ENCODE peak calls at places on chromosomes 5 and 9, in five cellular contexts. P is IMR-90, E is mammary epithelial cell, C is fibroblast of pulmonary artery, Q is GM23338. K is an unnamed sample.

GRCh38 chr5:42621242-42621641 is 135.4 kb upstream of the CCDC152 start:
- DNase-seq in P (no peak), E (no peak), C (no peak), Q (no peak), K (no peak)

GRCh38 chr5:159837860-159838259 is 78.4 kb upstream of the ADRA1B start:
- DNase-seq in P (no peak), E (no peak), C (no peak), Q (no peak), K (no peak)

GRCh38 chr5:136192526-136193395 is at the start of gene SMIM32:
- DNase-seq in P (no peak), E (no peak), C (peak; percentile 7), Q (peak; percentile 64), K (no peak)

GRCh38 chr9:68887232-68887631 is 126.7 kb downstream of the PRKACG start:
- DNase-seq in P (no peak), E (no peak), C (no peak), Q (no peak), K (no peak)

GRCh38 chr5:108036484-108036883 is 345.4 kb downstream of the FBXL17 start:
- DNase-seq in P (no peak), E (no peak), C (no peak), Q (no peak), K (no peak)

GRCh38 chr5:101995585-101995984 is 300.5 kb downstream of the SLCO4C1 start:
- DNase-seq in P (no peak), E (peak; percentile 8), C (no peak), Q (peak; percentile 68), K (no peak)

GRCh38 chr9:96554326-96554725 is 65.3 kb downstream of the CDC14B start:
- DNase-seq in P (peak; percentile 43), E (no peak), C (no peak), Q (no peak), K (no peak)

GRCh38 chr9:130041648-130042405 is 1.2 kb downstream of the FNBP1 start:
- DNase-seq in P (peak; percentile 21), E (peak; percentile 29), C (peak; percentile 32), Q (peak; percentile 45), K (no peak)

GRCh38 chr5:27479859-27480258 is 441.5 kb upstream of the CDH9 start:
- DNase-seq in P (no peak), E (no peak), C (no peak), Q (peak; percentile 19), K (no peak)

GRCh38 chr9:136832581-136832980 is 9.7 kb upstream of the AJM1 start:
- DNase-seq in P (no peak), E (no peak), C (no peak), Q (no peak), K (no peak)

GRCh38 chr5:154520861-154521453 is 42.9 kb upstream of the HAND1 start:
- DNase-seq in P (no peak), E (no peak), C (peak; percentile 6), Q (peak; percentile 97), K (no peak)

GRCh38 chr5:139882961-139883539 is 87.4 kb downstream of the PSD2 start:
- DNase-seq in P (no peak), E (peak; percentile 23), C (no peak), Q (no peak), K (no peak)

GRCh38 chr9:96075757-96076156 is 200.3 kb downstream of the ERCC6L2 start:
- DNase-seq in P (no peak), E (no peak), C (no peak), Q (no peak), K (no peak)

GRCh38 chr5:75933489-75933888 is 149.7 kb upstream of the SV2C start:
- DNase-seq in P (no peak), E (no peak), C (no peak), Q (no peak), K (no peak)

GRCh38 chr9:91071185-91071990 is 269.8 kb downstream of the SYK start:
- DNase-seq in P (peak; percentile 99), E (peak; percentile 70), C (peak; percentile 83), Q (no peak), K (no peak)

GRCh38 chr9:109604788-109605187 is 106.7 kb upstream of the PTPN3 start:
- DNase-seq in P (no peak), E (no peak), C (peak; percentile 50), Q (no peak), K (no peak)

GRCh38 chr9:21060919-21061561 is 16.7 kb downstream of the IFNB1 start:
- DNase-seq in P (peak; percentile 36), E (no peak), C (no peak), Q (peak; percentile 17), K (no peak)

GRCh38 chr5:142960309-142960696 is 190.1 kb downstream of the ARHGAP26 start:
- DNase-seq in P (peak; percentile 86), E (peak; percentile 88), C (peak; percentile 67), Q (no peak), K (no peak)

GRCh38 chr9:76369583-76369982 is 24.6 kb downstream of the RFK start:
- DNase-seq in P (peak; percentile 50), E (peak; percentile 65), C (peak; percentile 50), Q (peak; percentile 5), K (no peak)

GRCh38 chr9:131530546-131530929 is 525 bp downstream of the UCK1 start:
- DNase-seq in P (peak; percentile 15), E (peak; percentile 37), C (peak; percentile 29), Q (peak; percentile 52), K (no peak)

GRCh38 chr9:92242115-92242778 is 51.2 kb downstream of the IARS1 start:
- DNase-seq in P (peak; percentile 87), E (peak; percentile 63), C (peak; percentile 82), Q (peak; percentile 18), K (no peak)

GRCh38 chr9:880725-881124 is 39.2 kb downstream of the DMRT1 start:
- DNase-seq in P (no peak), E (no peak), C (no peak), Q (no peak), K (no peak)

GRCh38 chr5:31033295-31033694 is 160.2 kb upstream of the CDH6 start:
- DNase-seq in P (peak; percentile 68), E (no peak), C (peak; percentile 6), Q (no peak), K (no peak)

GRCh38 chr5:144068926-144069325 is 101.5 kb downstream of the YIPF5 start:
- DNase-seq in P (no peak), E (no peak), C (no peak), Q (no peak), K (no peak)

GRCh38 chr9:76394896-76395244 is 644 bp upstream of the RFK start:
- DNase-seq in P (no peak), E (no peak), C (no peak), Q (peak; percentile 54), K (no peak)

GRCh38 chr9:126459965-126460843 is 133.6 kb downstream of the MVB12B start:
- DNase-seq in P (peak; percentile 13), E (no peak), C (no peak), Q (no peak), K (no peak)

GRCh38 chr9:121454972-121455371 is 44.7 kb downstream of the GGTA1 start:
- DNase-seq in P (no peak), E (no peak), C (no peak), Q (no peak), K (no peak)

GRCh38 chr5:118698774-118699173 is 289.6 kb downstream of the DTWD2 start:
- DNase-seq in P (no peak), E (no peak), C (no peak), Q (peak; percentile 71), K (no peak)

GRCh38 chr5:124774002-124774318 is 27.5 kb upstream of the ZNF608 start:
- DNase-seq in P (no peak), E (no peak), C (no peak), Q (no peak), K (no peak)

GRCh38 chr5:90802695-90803317 is 244.2 kb downstream of the ADGRV1 start:
- DNase-seq in P (peak; percentile 32), E (peak; percentile 30), C (peak; percentile 48), Q (peak; percentile 88), K (no peak)

GRCh38 chr5:124289122-124289521 is 457.3 kb downstream of the ZNF608 start:
- DNase-seq in P (no peak), E (no peak), C (no peak), Q (no peak), K (no peak)

GRCh38 chr9:100197553-100197952 is 98.5 kb downstream of the INVS start:
- DNase-seq in P (no peak), E (no peak), C (no peak), Q (no peak), K (no peak)

GRCh38 chr9:92467041-92467440 is 15.3 kb downstream of the ASPN start:
- DNase-seq in P (no peak), E (peak; percentile 35), C (no peak), Q (no peak), K (no peak)

GRCh38 chr9:114006155-114006550 is 71.9 kb downstream of the AMBP start:
- DNase-seq in P (no peak), E (no peak), C (no peak), Q (no peak), K (no peak)

GRCh38 chr5:11851402-11851801 is 52.8 kb downstream of the CTNND2 start:
- DNase-seq in P (no peak), E (no peak), C (no peak), Q (no peak), K (no peak)

GRCh38 chr9:2411459-2412215 is 209.9 kb upstream of the VLDLR start:
- DNase-seq in P (no peak), E (no peak), C (peak; percentile 37), Q (peak; percentile 67), K (no peak)

GRCh38 chr9:35611230-35611797 is 6.3 kb downstream of the TESK1 start:
- DNase-seq in P (peak; percentile 35), E (peak; percentile 12), C (peak; percentile 58), Q (peak; percentile 80), K (no peak)
- TF ChIP-seq CTCF in P (peak; percentile 56), E (peak; percentile 72), C (peak; percentile 80), Q (peak; percentile 82), K (no peak)

GRCh38 chr9:6552033-6552737 is 93.3 kb downstream of the GLDC start:
- DNase-seq in P (peak; percentile 83), E (no peak), C (peak; percentile 64), Q (peak; percentile 33), K (no peak)
- TF ChIP-seq CTCF in P (peak; percentile 19), E (peak; percentile 8), C (peak; percentile 27), Q (peak; percentile 2), K (no peak)

DNA sequence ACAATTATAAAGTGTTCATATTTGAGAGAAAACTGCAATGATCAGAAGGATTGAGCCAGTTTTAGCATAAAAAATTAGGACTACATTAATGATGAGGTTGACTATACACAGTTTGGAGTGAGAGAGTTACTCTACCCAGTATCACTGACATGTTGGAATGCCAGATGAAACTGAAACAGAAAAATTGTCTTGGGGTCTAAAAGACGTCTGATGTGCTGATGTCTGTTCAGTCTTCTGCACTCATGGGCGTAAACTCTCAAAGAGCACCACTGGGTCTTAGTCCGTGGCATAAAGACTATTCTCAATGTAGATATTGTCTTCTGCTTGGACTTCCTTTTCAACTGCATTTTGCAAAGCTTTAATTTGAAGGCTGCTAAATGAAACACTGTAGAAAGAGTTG is 29.5 kb downstream of the HAVCR1 start:
- DNase-seq in P (no peak), E (no peak), C (no peak), Q (no peak), K (no peak)
- TF ChIP-seq CTCF in P (no peak), E (no peak), C (no peak), Q (no peak), K (no peak)

DNA sequence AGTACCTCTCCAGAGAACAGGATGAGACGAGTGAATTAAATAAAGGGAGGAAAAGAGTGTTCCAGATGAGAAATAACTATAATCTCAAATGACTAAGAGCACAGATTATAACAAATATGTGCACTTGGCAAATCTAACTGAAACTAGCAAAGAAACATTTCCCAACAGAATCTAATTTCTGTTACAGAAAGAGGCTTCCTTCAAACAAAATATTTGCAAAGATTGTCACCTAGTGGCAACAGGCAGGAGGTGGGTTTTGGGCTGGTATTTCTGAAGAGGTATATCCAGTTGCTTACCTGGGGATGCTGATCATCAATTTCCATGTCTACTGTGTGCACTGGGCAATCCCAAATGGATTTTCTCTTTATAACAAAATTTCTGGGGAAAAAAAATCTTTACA is 5.6 kb upstream of the SPDL1 start:
- DNase-seq in P (no peak), E (peak; percentile 32), C (peak; percentile 66), Q (peak; percentile 50), K (no peak)
- TF ChIP-seq CTCF in P (peak; percentile 35), E (peak; percentile 52), C (peak; percentile 63), Q (peak; percentile 77), K (no peak)